ENCODE peak calls at places on chromosomes 7 and 10, in nine cellular contexts. N is sigmoid colon, E is heart left ventricle, G is Panc1, L is fibroblast of the aortic adventitia, X is brain microvascular endothelial cell, U is AG10803, C is bronchial epithelial cell, B is GM23338. H is an unnamed sample.

GRCh38 chr7:5755704-5756131 is 25.7 kb downstream of the RNF216 start:
- DNase-seq in N (no peak), E (no peak), G (no peak), L (peak; percentile 87), X (no peak), U (peak; percentile 86), C (peak; percentile 38), B (no peak), H (peak; percentile 84)

GRCh38 chr7:137591444-137591843 is 247.9 kb upstream of the PTN start:
- DNase-seq in N (no peak), E (no peak), G (peak; percentile 10), L (peak; percentile 69), X (peak; percentile 32), U (peak; percentile 67), C (peak; percentile 85), B (peak; percentile 33), H (peak; percentile 80)

GRCh38 chr7:134750083-134751062 is 29.1 kb upstream of the CALD1 start:
- DNase-seq in N (no peak), E (peak; percentile 50), G (peak; percentile 57), L (peak; percentile 44), X (peak; percentile 43), U (peak; percentile 38), C (peak; percentile 42), B (peak; percentile 90), H (peak; percentile 51)

GRCh38 chr7:157555308-157555707 is 218.5 kb downstream of the DNAJB6 start:
- DNase-seq in N (no peak), E (no peak), G (no peak), L (no peak), X (peak; percentile 67), U (no peak), C (no peak), B (no peak), H (no peak)

GRCh38 chr7:132028144-132028920 is 471.9 kb upstream of the PODXL start:
- DNase-seq in N (no peak), E (no peak), G (no peak), L (no peak), X (no peak), U (no peak), C (peak; percentile 88), B (no peak), H (no peak)

GRCh38 chr7:7157887-7158271 is 24.5 kb upstream of the C1GALT1 start:
- DNase-seq in N (no peak), E (no peak), G (no peak), L (peak; percentile 78), X (peak; percentile 39), U (peak; percentile 87), C (peak; percentile 58), B (no peak), H (no peak)

GRCh38 chr7:48414005-48414732 is 242.9 kb downstream of the ABCA13 start:
- DNase-seq in N (no peak), E (no peak), G (no peak), L (no peak), X (no peak), U (no peak), C (no peak), B (no peak), H (no peak)

GRCh38 chr7:51062222-51062987 is 254.2 kb downstream of the COBL start:
- DNase-seq in N (no peak), E (no peak), G (no peak), L (no peak), X (no peak), U (no peak), C (no peak), B (no peak), H (no peak)

GRCh38 chr10:83372646-83373045 is 766.7 kb upstream of the GHITM start:
- DNase-seq in N (no peak), E (no peak), G (no peak), L (no peak), X (peak; percentile 0), U (peak; percentile 26), C (no peak), B (no peak), H (no peak)

GRCh38 chr10:83375274-83375673 is 764.0 kb upstream of the GHITM start:
- DNase-seq in N (no peak), E (no peak), G (no peak), L (no peak), X (no peak), U (no peak), C (no peak), B (no peak), H (no peak)

GRCh38 chr10:83374741-83375140 is 764.6 kb upstream of the GHITM start:
- DNase-seq in N (no peak), E (no peak), G (no peak), L (no peak), X (no peak), U (no peak), C (no peak), B (no peak), H (no peak)

GRCh38 chr10:83371696-83372490 is 767.4 kb upstream of the GHITM start:
- DNase-seq in N (no peak), E (no peak), G (no peak), L (no peak), X (no peak), U (no peak), C (no peak), B (peak; percentile 67), H (no peak)

DNA sequence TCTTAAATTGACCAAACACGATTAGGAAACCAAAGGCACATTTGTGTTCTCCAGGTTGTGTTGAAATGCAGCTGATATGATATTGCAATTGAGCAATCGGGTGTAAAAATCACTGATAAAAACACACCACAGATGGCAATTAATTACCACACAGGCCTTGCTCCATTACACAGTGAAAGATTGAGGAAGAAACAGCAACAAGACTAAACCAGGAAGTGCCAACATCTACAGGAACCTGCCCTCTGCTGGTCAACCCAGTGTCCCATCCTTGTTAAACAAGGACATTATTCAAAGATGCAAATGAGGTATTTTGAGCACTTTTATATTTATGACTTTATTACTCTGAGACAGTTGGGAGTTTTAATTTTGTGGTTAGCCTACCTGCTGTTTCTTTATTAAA is 765.6 kb upstream of the GHITM start:
- DNase-seq in N (no peak), E (peak; percentile 20), G (no peak), L (no peak), X (peak; percentile 1), U (peak; percentile 17), C (peak; percentile 26), B (peak; percentile 65), H (peak; percentile 2)
- TF ChIP-seq CTCF in N (no peak), E (no peak), G (peak; percentile 27), L (no peak), X (peak; percentile 13), U (peak; percentile 27), C (peak; percentile 49), B (peak; percentile 83), H (no peak)

GRCh38 chr10:114023198-114023597 is 20.5 kb upstream of the ADRB1 start:
- DNase-seq in N (no peak), E (no peak), G (no peak), L (peak; percentile 4), X (peak; percentile 74), U (peak; percentile 28), C (no peak), B (no peak), H (peak; percentile 73)

GRCh38 chr10:114025610-114026130 is 18.0 kb upstream of the ADRB1 start:
- DNase-seq in N (no peak), E (no peak), G (no peak), L (no peak), X (no peak), U (no peak), C (no peak), B (no peak), H (no peak)

GRCh38 chr10:114027041-114027394 is 16.6 kb upstream of the ADRB1 start:
- DNase-seq in N (no peak), E (no peak), G (no peak), L (no peak), X (no peak), U (no peak), C (no peak), B (no peak), H (no peak)

GRCh38 chr10:114026189-114027040 is 17.3 kb upstream of the ADRB1 start:
- DNase-seq in N (no peak), E (no peak), G (peak; percentile 94), L (peak; percentile 47), X (peak; percentile 78), U (peak; percentile 71), C (peak; percentile 93), B (no peak), H (peak; percentile 74)

GRCh38 chr10:114024876-114025609 is 18.6 kb upstream of the ADRB1 start:
- DNase-seq in N (no peak), E (no peak), G (no peak), L (peak; percentile 21), X (no peak), U (peak; percentile 75), C (peak; percentile 60), B (no peak), H (peak; percentile 79)
- H3K4me3 ChIP-seq in N (no peak overlapping the region), E (no peak overlapping the region), G (no peak overlapping the region), L (no peak overlapping the region), X (no peak overlapping the region), U (no peak overlapping the region), C (no peak overlapping the region), B (no peak overlapping the region), H (no peak overlapping the region)

DNA sequence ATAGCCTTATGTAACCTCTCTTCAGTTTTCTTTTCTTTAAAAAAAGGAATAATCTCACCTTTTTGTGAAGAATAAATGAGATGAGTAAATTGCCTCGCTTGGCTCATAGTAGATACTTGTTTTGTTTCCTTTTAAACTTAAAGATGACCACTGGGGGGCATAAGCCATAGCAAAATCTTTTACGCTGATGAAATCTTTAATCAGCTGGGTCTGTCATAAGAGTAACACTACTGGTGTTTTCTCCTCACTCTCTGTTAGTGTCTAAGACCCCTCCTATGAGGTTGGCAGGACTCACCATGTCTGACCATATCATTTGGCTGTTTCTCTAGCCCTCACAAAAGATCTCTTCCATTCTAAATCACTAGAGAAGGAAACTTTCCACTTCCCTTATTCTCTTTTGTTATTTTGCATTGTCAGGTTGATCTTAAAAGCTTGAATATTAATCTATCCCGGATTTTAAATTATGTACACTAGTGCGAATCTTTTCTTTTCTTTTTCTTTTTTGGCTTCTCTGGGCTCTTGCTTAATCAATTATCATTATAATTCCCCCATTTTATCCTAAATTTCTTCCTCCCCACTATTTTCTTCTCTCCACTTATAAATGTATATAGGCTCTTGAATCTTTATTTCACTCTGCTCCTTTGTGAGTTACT is 12.5 kb downstream of the STAG3 start:
- DNase-seq in N (no peak), E (no peak), G (no peak), L (peak; percentile 80), X (peak; percentile 20), U (peak; percentile 64), C (peak; percentile 39), B (peak; percentile 64), H (peak; percentile 65)
- TF ChIP-seq CTCF in N (no peak), E (peak; percentile 35), G (peak; percentile 44), L (peak; percentile 55), X (peak; percentile 30), U (peak; percentile 58), C (peak; percentile 13), B (peak; percentile 60), H (peak; percentile 47)

GRCh38 chr7:990352-991005 is 7.5 kb downstream of the CYP2W1 start:
- DNase-seq in N (no peak), E (no peak), G (no peak), L (no peak), X (no peak), U (no peak), C (no peak), B (no peak), H (no peak)

GRCh38 chr7:992445-992741 is 9.4 kb downstream of the CYP2W1 start:
- DNase-seq in N (no peak), E (no peak), G (no peak), L (no peak), X (no peak), U (no peak), C (no peak), B (no peak), H (no peak)

GRCh38 chr7:991017-991728 is 8.2 kb downstream of the CYP2W1 start:
- DNase-seq in N (no peak), E (no peak), G (no peak), L (no peak), X (no peak), U (no peak), C (no peak), B (no peak), H (no peak)

GRCh38 chr7:992742-993607 is 10.0 kb downstream of the CYP2W1 start:
- DNase-seq in N (peak; percentile 98), E (peak; percentile 98), G (peak; percentile 83), L (peak; percentile 91), X (peak; percentile 89), U (peak; percentile 95), C (peak; percentile 79), B (peak; percentile 97), H (peak; percentile 97)

GRCh38 chr7:991729-992444 is 8.9 kb downstream of the CYP2W1 start:
- DNase-seq in N (no peak), E (no peak), G (no peak), L (no peak), X (no peak), U (no peak), C (no peak), B (no peak), H (no peak)
- H3K4me3 ChIP-seq in N (no peak overlapping the region), E (no peak overlapping the region), G (no peak overlapping the region), L (no peak overlapping the region), X (no peak overlapping the region), U (no peak overlapping the region), C (no peak overlapping the region), B (no peak overlapping the region), H (no peak overlapping the region)